ENCODE peak calls at places on chromosomes 5 and 9, in seven cellular contexts. W is activated CD4-positive, alpha-beta T cell treated with anti-CD3 and anti-CD28 coated beads for 1 hour; U is A172; I is left ventricle myocardium inferior; E is mesothelial cell of epicardium; X is progenitor cell of endocrine pancreas; N is Caki2. M is an unnamed sample.
A peak's percentile ranks its signal among the peaks of the same experiment; 100 is the strongest.

GRCh38 chr5:850511-851006 is at the start of gene ZDHHC11:
- DNase-seq in W (no peak), U (no peak), I (peak; percentile 73), E (no peak), X (no peak), N (no peak), M (peak; percentile 68)

GRCh38 chr9:16191691-16192402 is 639.0 kb downstream of the CCDC171 start:
- DNase-seq in W (no peak), U (peak; percentile 92), I (peak; percentile 78), E (peak; percentile 90), X (peak; percentile 69), N (peak; percentile 67), M (peak; percentile 62)

GRCh38 chr5:14816999-14817761 is 54.4 kb downstream of the ANKH start:
- DNase-seq in W (no peak), U (peak; percentile 80), I (peak; percentile 29), E (no peak), X (no peak), N (no peak), M (peak; percentile 51)

GRCh38 chr5:69293882-69294281 is 38.7 kb downstream of the CCDC125 start:
- DNase-seq in W (no peak), U (no peak), I (no peak), E (no peak), X (no peak), N (no peak), M (no peak)

GRCh38 chr9:129028192-129028966 is at the start of gene SH3GLB2:
- DNase-seq in W (peak; percentile 91), U (peak; percentile 89), I (peak; percentile 94), E (peak; percentile 99), X (peak; percentile 96), N (peak; percentile 60), M (peak; percentile 98)

GRCh38 chr5:80036621-80037020 is 1.5 kb downstream of the THBS4 start:
- DNase-seq in W (no peak), U (no peak), I (no peak), E (no peak), X (no peak), N (no peak), M (no peak)

GRCh38 chr5:38807570-38808461 is 38.0 kb upstream of the OSMR start:
- DNase-seq in W (no peak), U (peak; percentile 96), I (no peak), E (no peak), X (no peak), N (peak; percentile 28), M (no peak)

GRCh38 chr9:27261517-27262211 is 35.3 kb downstream of the EQTN start:
- DNase-seq in W (no peak), U (no peak), I (no peak), E (no peak), X (no peak), N (no peak), M (no peak)

GRCh38 chr5:11385251-11385900 is 518.9 kb downstream of the CTNND2 start:
- DNase-seq in W (no peak), U (peak; percentile 35), I (no peak), E (no peak), X (no peak), N (no peak), M (no peak)

GRCh38 chr9:113675475-113675941 is 200.6 kb upstream of the ZNF618 start:
- DNase-seq in W (no peak), U (peak; percentile 97), I (peak; percentile 67), E (no peak), X (no peak), N (peak; percentile 60), M (no peak)

GRCh38 chr9:75087279-75087823 is 604 bp downstream of the NMRK1 start:
- DNase-seq in W (no peak), U (peak; percentile 27), I (no peak), E (no peak), X (peak; percentile 18), N (peak; percentile 44), M (no peak)

GRCh38 chr9:106284300-106284699 is 578.7 kb upstream of the ZNF462 start:
- DNase-seq in W (no peak), U (no peak), I (no peak), E (no peak), X (no peak), N (no peak), M (no peak)

GRCh38 chr5:144205141-144205551 is 34.5 kb downstream of the KCTD16 start:
- DNase-seq in W (no peak), U (peak; percentile 48), I (peak; percentile 17), E (peak; percentile 69), X (peak; percentile 44), N (peak; percentile 56), M (no peak)

GRCh38 chr5:181173420-181174342 is 26.3 kb downstream of the OR2V2 start:
- DNase-seq in W (peak; percentile 42), U (no peak), I (no peak), E (no peak), X (no peak), N (peak; percentile 79), M (no peak)

GRCh38 chr5:109826426-109826825 is 136.7 kb downstream of the MAN2A1 start:
- DNase-seq in W (no peak), U (peak; percentile 71), I (no peak), E (no peak), X (no peak), N (no peak), M (no peak)

GRCh38 chr5:169647566-169647965 is 10.5 kb downstream of the DOCK2 start:
- DNase-seq in W (no peak), U (no peak), I (no peak), E (no peak), X (no peak), N (no peak), M (no peak)

GRCh38 chr9:128412120-128412790 is 8.4 kb upstream of the CERCAM start:
- DNase-seq in W (peak; percentile 28), U (no peak), I (peak; percentile 31), E (peak; percentile 87), X (peak; percentile 67), N (no peak), M (peak; percentile 95)

GRCh38 chr5:40679998-40680681 is 425 bp downstream of the PTGER4 start:
- DNase-seq in W (no peak), U (no peak), I (peak; percentile 28), E (peak; percentile 45), X (peak; percentile 10), N (peak; percentile 16), M (no peak)

GRCh38 chr5:177303925-177304391 is 359 bp downstream of the PRELID1 start:
- DNase-seq in W (no peak), U (no peak), I (no peak), E (no peak), X (no peak), N (no peak), M (no peak)